ENCODE peak calls at places on chromosomes 11 and 22, in six cellular contexts. One of them, this sample, is unnamed. For H3K27me3 and H3K36me3, the result is how much of the 10 kb centered on the place peaks cover.

GRCh38 chr11:88320149-88320559 is 17.4 kb downstream of the CTSC start:
- DNase-seq in heart right ventricle: no peak
- DNase-seq in tibial nerve: no peak
- DNase-seq in Peyer's patch: no peak
- DNase-seq in right lobe of liver: no peak
- DNase-seq in naive thymus-derived CD4-positive, alpha-beta T cell: no peak
- DNase-seq in this sample: no peak

GRCh38 chr22:23767673-23768548 is at the start of gene CHCHD10:
- DNase-seq in tibial nerve: peak
- DNase-seq in heart right ventricle: peak
- DNase-seq in Peyer's patch: peak
- DNase-seq in right lobe of liver: peak
- DNase-seq in naive thymus-derived CD4-positive, alpha-beta T cell: peak
- DNase-seq in this sample: peak

GRCh38 chr11:2531277-2531986 is 86.6 kb downstream of the KCNQ1 start:
- DNase-seq in right lobe of liver: peak
- DNase-seq in heart right ventricle: peak
- DNase-seq in tibial nerve: peak
- DNase-seq in Peyer's patch: peak
- DNase-seq in naive thymus-derived CD4-positive, alpha-beta T cell: peak
- DNase-seq in this sample: peak

GRCh38 chr11:26599421-26599820 is 27.4 kb upstream of the MUC15 start:
- DNase-seq in right lobe of liver: no peak
- DNase-seq in tibial nerve: no peak
- DNase-seq in heart right ventricle: no peak
- DNase-seq in Peyer's patch: no peak
- DNase-seq in naive thymus-derived CD4-positive, alpha-beta T cell: no peak
- DNase-seq in this sample: no peak

GRCh38 chr11:15826826-15827225 is 529.5 kb downstream of the SOX6 start:
- DNase-seq in Peyer's patch: peak
- DNase-seq in naive thymus-derived CD4-positive, alpha-beta T cell: no peak
- DNase-seq in tibial nerve: peak
- DNase-seq in right lobe of liver: peak
- DNase-seq in heart right ventricle: peak
- DNase-seq in this sample: peak

GRCh38 chr11:29780756-29781155 is 236.1 kb downstream of the KCNA4 start:
- DNase-seq in right lobe of liver: no peak
- DNase-seq in heart right ventricle: peak
- DNase-seq in naive thymus-derived CD4-positive, alpha-beta T cell: no peak
- DNase-seq in Peyer's patch: no peak
- DNase-seq in tibial nerve: no peak
- DNase-seq in this sample: no peak

GRCh38 chr11:1199689-1200610 is 22.9 kb upstream of the MUC5B start:
- DNase-seq in heart right ventricle: no peak
- DNase-seq in tibial nerve: no peak
- DNase-seq in naive thymus-derived CD4-positive, alpha-beta T cell: no peak
- DNase-seq in right lobe of liver: peak
- DNase-seq in Peyer's patch: peak
- DNase-seq in this sample: no peak

GRCh38 chr22:20918663-20919220 is 1.5 kb downstream of the CRKL start:
- DNase-seq in Peyer's patch: no peak
- DNase-seq in tibial nerve: no peak
- DNase-seq in right lobe of liver: no peak
- DNase-seq in heart right ventricle: no peak
- DNase-seq in naive thymus-derived CD4-positive, alpha-beta T cell: no peak
- DNase-seq in this sample: peak

GRCh38 chr11:2724114-2724513 is 24.3 kb upstream of the KCNQ1OT1 start:
- DNase-seq in tibial nerve: no peak
- DNase-seq in heart right ventricle: no peak
- DNase-seq in right lobe of liver: no peak
- DNase-seq in Peyer's patch: no peak
- DNase-seq in naive thymus-derived CD4-positive, alpha-beta T cell: no peak
- DNase-seq in this sample: no peak

GRCh38 chr11:8092587-8093424 is 11.8 kb downstream of the TUB start:
- DNase-seq in naive thymus-derived CD4-positive, alpha-beta T cell: no peak
- DNase-seq in right lobe of liver: no peak
- DNase-seq in heart right ventricle: peak
- DNase-seq in tibial nerve: peak
- DNase-seq in Peyer's patch: peak
- DNase-seq in this sample: peak

GRCh38 chr11:43135966-43136534 is 175.7 kb upstream of the API5 start:
- DNase-seq in naive thymus-derived CD4-positive, alpha-beta T cell: no peak
- DNase-seq in Peyer's patch: no peak
- DNase-seq in right lobe of liver: no peak
- DNase-seq in heart right ventricle: no peak
- DNase-seq in tibial nerve: no peak
- DNase-seq in this sample: no peak

GRCh38 chr11:83127309-83127636 is 29.7 kb upstream of the PCF11 start:
- DNase-seq in naive thymus-derived CD4-positive, alpha-beta T cell: no peak
- DNase-seq in heart right ventricle: no peak
- DNase-seq in right lobe of liver: no peak
- DNase-seq in Peyer's patch: no peak
- DNase-seq in tibial nerve: no peak
- DNase-seq in this sample: no peak

GRCh38 chr11:47617417-47617809 is 23.2 kb upstream of the C1QTNF4 start:
- DNase-seq in right lobe of liver: no peak
- DNase-seq in heart right ventricle: no peak
- DNase-seq in naive thymus-derived CD4-positive, alpha-beta T cell: no peak
- DNase-seq in tibial nerve: no peak
- DNase-seq in Peyer's patch: no peak
- DNase-seq in this sample: no peak

GRCh38 chr11:17770048-17770652 is 35.6 kb downstream of the KCNC1 start:
- DNase-seq in naive thymus-derived CD4-positive, alpha-beta T cell: no peak
- DNase-seq in right lobe of liver: peak
- DNase-seq in tibial nerve: no peak
- DNase-seq in Peyer's patch: peak
- DNase-seq in heart right ventricle: no peak
- DNase-seq in this sample: peak

GRCh38 chr22:19206287-19206686 is 27.8 kb upstream of the SLC25A1 start:
- DNase-seq in naive thymus-derived CD4-positive, alpha-beta T cell: no peak
- DNase-seq in Peyer's patch: peak
- DNase-seq in tibial nerve: no peak
- DNase-seq in heart right ventricle: no peak
- DNase-seq in right lobe of liver: no peak
- DNase-seq in this sample: no peak

GRCh38 chr11:25065711-25066110 is 568.9 kb downstream of the LUZP2 start:
- DNase-seq in naive thymus-derived CD4-positive, alpha-beta T cell: no peak
- DNase-seq in Peyer's patch: no peak
- DNase-seq in right lobe of liver: no peak
- DNase-seq in heart right ventricle: no peak
- DNase-seq in tibial nerve: no peak
- DNase-seq in this sample: no peak

GRCh38 chr11:46413755-46414465 is 22.3 kb upstream of the CHRM4 start:
- DNase-seq in right lobe of liver: no peak
- DNase-seq in naive thymus-derived CD4-positive, alpha-beta T cell: peak
- DNase-seq in Peyer's patch: no peak
- DNase-seq in heart right ventricle: no peak
- DNase-seq in tibial nerve: no peak
- DNase-seq in this sample: no peak

GRCh38 chr11:2510626-2511402 is 66.0 kb downstream of the KCNQ1 start:
- DNase-seq in Peyer's patch: peak
- DNase-seq in heart right ventricle: no peak
- DNase-seq in tibial nerve: no peak
- DNase-seq in naive thymus-derived CD4-positive, alpha-beta T cell: no peak
- DNase-seq in right lobe of liver: peak
- DNase-seq in this sample: no peak

GRCh38 chr11:61141601-61142028 is 19.6 kb downstream of the VPS37C start:
- DNase-seq in heart right ventricle: peak
- DNase-seq in naive thymus-derived CD4-positive, alpha-beta T cell: no peak
- DNase-seq in tibial nerve: no peak
- DNase-seq in Peyer's patch: peak
- DNase-seq in right lobe of liver: no peak
- DNase-seq in this sample: peak

GRCh38 chr11:115458877-115459276 is 45.3 kb downstream of the CADM1 start:
- DNase-seq in Peyer's patch: no peak
- DNase-seq in right lobe of liver: no peak
- DNase-seq in naive thymus-derived CD4-positive, alpha-beta T cell: no peak
- DNase-seq in tibial nerve: no peak
- DNase-seq in heart right ventricle: no peak
- DNase-seq in this sample: no peak

GRCh38 chr11:4626207-4627105 is 10.8 kb upstream of the OR51D1 start:
- DNase-seq in heart right ventricle: no peak
- DNase-seq in naive thymus-derived CD4-positive, alpha-beta T cell: no peak
- DNase-seq in right lobe of liver: no peak
- DNase-seq in Peyer's patch: peak
- DNase-seq in tibial nerve: peak
- DNase-seq in this sample: peak

GRCh38 chr11:40188848-40189247 is 1270.6 kb downstream of the LRRC4C start:
- DNase-seq in Peyer's patch: no peak
- DNase-seq in heart right ventricle: no peak
- DNase-seq in right lobe of liver: no peak
- DNase-seq in tibial nerve: no peak
- DNase-seq in naive thymus-derived CD4-positive, alpha-beta T cell: no peak
- DNase-seq in this sample: no peak

GRCh38 chr11:111253131-111253530 is 7.6 kb downstream of the POU2AF2 start:
- DNase-seq in naive thymus-derived CD4-positive, alpha-beta T cell: no peak
- DNase-seq in right lobe of liver: no peak
- DNase-seq in tibial nerve: no peak
- DNase-seq in Peyer's patch: no peak
- DNase-seq in heart right ventricle: no peak
- DNase-seq in this sample: no peak

GRCh38 chr11:78080084-78080817 is 589 bp upstream of the NDUFC2 start:
- DNase-seq in Peyer's patch: no peak
- DNase-seq in heart right ventricle: no peak
- DNase-seq in right lobe of liver: no peak
- DNase-seq in naive thymus-derived CD4-positive, alpha-beta T cell: no peak
- DNase-seq in tibial nerve: no peak
- DNase-seq in this sample: no peak

GRCh38 chr11:47950396-47950795 is 30.0 kb upstream of the PTPRJ start:
- DNase-seq in naive thymus-derived CD4-positive, alpha-beta T cell: peak
- DNase-seq in right lobe of liver: no peak
- DNase-seq in heart right ventricle: no peak
- DNase-seq in Peyer's patch: peak
- DNase-seq in tibial nerve: no peak
- DNase-seq in this sample: no peak

GRCh38 chr11:27757953-27758352 is 57.7 kb upstream of the BDNF start:
- DNase-seq in tibial nerve: no peak
- DNase-seq in heart right ventricle: no peak
- DNase-seq in Peyer's patch: no peak
- DNase-seq in right lobe of liver: no peak
- DNase-seq in naive thymus-derived CD4-positive, alpha-beta T cell: no peak
- DNase-seq in this sample: no peak

DNA sequence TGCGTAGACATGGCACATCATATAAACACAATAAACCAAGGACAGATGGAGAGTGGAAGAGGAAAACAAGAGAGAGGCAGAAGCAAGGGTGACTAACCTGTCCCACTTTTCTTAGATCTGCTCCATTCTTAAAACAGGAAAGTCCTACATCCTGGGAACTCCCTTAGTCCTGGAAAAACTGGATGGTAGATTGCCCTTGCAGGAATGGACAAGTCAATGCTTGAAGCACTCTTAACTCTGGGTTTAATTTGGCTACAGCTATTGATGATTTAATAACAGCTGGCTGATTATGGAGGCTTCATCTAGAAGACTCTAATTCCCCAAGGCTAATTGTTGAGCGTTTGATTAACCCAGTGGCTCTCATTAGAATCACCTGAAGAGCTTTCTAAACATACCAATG is 258.8 kb downstream of the MIAT start:
- DNase-seq in right lobe of liver: no peak
- DNase-seq in naive thymus-derived CD4-positive, alpha-beta T cell: no peak
- DNase-seq in heart right ventricle: no peak
- DNase-seq in tibial nerve: no peak
- DNase-seq in Peyer's patch: no peak
- DNase-seq in this sample: no peak
- H3K27me3 ChIP-seq in right lobe of liver: under half
- H3K27me3 ChIP-seq in naive thymus-derived CD4-positive, alpha-beta T cell: under half
- H3K27me3 ChIP-seq in heart right ventricle: under half
- H3K27me3 ChIP-seq in tibial nerve: under half
- H3K27me3 ChIP-seq in Peyer's patch: under half
- H3K27me3 ChIP-seq in this sample: under half

GRCh38 chr11:63682045-63682915 is 980 bp downstream of the RTN3 start:
- DNase-seq in Peyer's patch: peak
- DNase-seq in right lobe of liver: no peak
- DNase-seq in naive thymus-derived CD4-positive, alpha-beta T cell: peak
- DNase-seq in tibial nerve: peak
- DNase-seq in heart right ventricle: no peak
- DNase-seq in this sample: peak
- H3K36me3 ChIP-seq in Peyer's patch: under half
- H3K36me3 ChIP-seq in right lobe of liver: under half
- H3K36me3 ChIP-seq in naive thymus-derived CD4-positive, alpha-beta T cell: under half
- H3K36me3 ChIP-seq in tibial nerve: under half
- H3K36me3 ChIP-seq in heart right ventricle: under half
- H3K36me3 ChIP-seq in this sample: under half

DNA sequence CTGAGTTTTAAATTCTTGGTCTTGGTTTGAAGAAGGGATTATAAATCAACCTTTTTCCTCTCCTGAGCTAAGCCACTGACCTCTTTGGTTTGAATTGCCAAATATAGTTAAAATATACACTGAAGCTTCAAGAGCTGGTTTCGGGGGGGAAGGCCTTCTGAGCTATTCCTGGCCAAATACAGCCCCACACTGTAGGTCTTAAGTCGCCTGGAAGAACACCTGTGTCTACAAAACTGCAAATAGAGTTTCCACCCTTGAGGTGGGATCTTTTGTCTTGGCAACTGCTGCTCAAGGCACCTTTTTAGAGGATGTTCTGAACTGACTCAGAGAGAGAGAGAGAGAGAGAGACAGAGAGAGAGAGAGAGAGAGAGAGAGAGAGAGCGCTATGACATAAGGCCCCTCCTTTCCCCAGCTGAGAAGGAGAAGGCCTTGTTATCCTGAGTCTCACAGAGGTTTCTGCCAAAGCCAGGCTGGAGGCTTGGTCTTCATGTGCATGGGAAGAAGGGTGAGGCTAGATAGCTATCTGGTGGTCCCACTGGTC is 5.5 kb downstream of the ADM start:
- DNase-seq in tibial nerve: no peak
- DNase-seq in naive thymus-derived CD4-positive, alpha-beta T cell: no peak
- DNase-seq in heart right ventricle: no peak
- DNase-seq in Peyer's patch: no peak
- DNase-seq in right lobe of liver: no peak
- DNase-seq in this sample: no peak
- H3K27ac ChIP-seq in tibial nerve: peak
- H3K27ac ChIP-seq in naive thymus-derived CD4-positive, alpha-beta T cell: no peak
- H3K27ac ChIP-seq in heart right ventricle: no peak
- H3K27ac ChIP-seq in Peyer's patch: no peak
- H3K27ac ChIP-seq in right lobe of liver: peak
- H3K27ac ChIP-seq in this sample: peak

GRCh38 chr22:44458044-44459020 is 39.7 kb downstream of the RTL6 start:
- DNase-seq in heart right ventricle: no peak
- DNase-seq in tibial nerve: no peak
- DNase-seq in Peyer's patch: peak
- DNase-seq in right lobe of liver: no peak
- DNase-seq in naive thymus-derived CD4-positive, alpha-beta T cell: no peak
- DNase-seq in this sample: peak
- H3K27me3 ChIP-seq in heart right ventricle: under half
- H3K27me3 ChIP-seq in tibial nerve: under half
- H3K27me3 ChIP-seq in Peyer's patch: under half
- H3K27me3 ChIP-seq in right lobe of liver: under half
- H3K27me3 ChIP-seq in naive thymus-derived CD4-positive, alpha-beta T cell: under half
- H3K27me3 ChIP-seq in this sample: under half

DNA sequence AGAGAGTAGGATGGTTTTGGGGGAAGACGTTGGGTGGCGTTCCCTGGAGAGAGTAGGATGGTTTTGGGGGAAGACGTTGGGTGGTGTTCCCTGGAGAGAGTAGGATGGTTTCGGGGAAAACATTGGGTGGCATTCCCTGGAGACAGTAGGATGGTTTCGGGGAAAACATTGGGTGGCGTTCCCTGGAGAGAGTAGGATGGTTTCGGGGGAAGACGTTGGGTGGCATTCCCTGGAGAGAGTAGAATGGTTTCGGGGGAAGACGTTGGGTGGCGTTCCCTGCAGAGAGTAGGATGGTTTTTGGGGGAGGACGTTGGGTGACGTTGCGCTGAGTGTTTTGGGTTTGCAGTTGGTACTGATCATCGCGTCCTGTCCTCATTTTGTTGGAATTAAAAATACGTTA is 28.2 kb downstream of the IGHMBP2 start:
- DNase-seq in right lobe of liver: no peak
- DNase-seq in heart right ventricle: no peak
- DNase-seq in tibial nerve: no peak
- DNase-seq in naive thymus-derived CD4-positive, alpha-beta T cell: no peak
- DNase-seq in Peyer's patch: no peak
- DNase-seq in this sample: no peak
- H3K36me3 ChIP-seq in right lobe of liver: half or more
- H3K36me3 ChIP-seq in heart right ventricle: under half
- H3K36me3 ChIP-seq in tibial nerve: under half
- H3K36me3 ChIP-seq in naive thymus-derived CD4-positive, alpha-beta T cell: half or more
- H3K36me3 ChIP-seq in Peyer's patch: under half
- H3K36me3 ChIP-seq in this sample: under half